ENCODE peak calls at places on chromosomes 12 and 14, in nine cellular contexts. O is endothelial cell, P is neural crest cell, N is neural progenitor cell, A is epithelial cell of esophagus, K is Caco-2, G is AG10803, J is AG04450, E is lower leg skin. Y is an unnamed sample.

GRCh38 chr12:12645485-12645884 is 33.8 kb downstream of the CREBL2 start:
- DNase-seq in E (no peak), G (peak), K (no peak), J (no peak), P (no peak), N (peak), A (peak), O (no peak), Y (no peak)

GRCh38 chr14:61277784-61278183 is 3.4 kb downstream of the TMEM30B start:
- DNase-seq in E (no peak), P (no peak), N (no peak), J (no peak), K (no peak), A (no peak), G (no peak), O (no peak), Y (no peak)

GRCh38 chr12:3670083-3670620 is 82.8 kb downstream of the CRACR2A start:
- DNase-seq in J (no peak), N (no peak), P (no peak), E (no peak), K (no peak), O (no peak), A (peak), G (no peak), Y (no peak)

GRCh38 chr14:71242237-71242748 is 335.0 kb downstream of the PCNX1 start:
- DNase-seq in A (no peak), K (no peak), O (no peak), E (peak), N (no peak), J (no peak), P (no peak), G (peak), Y (no peak)

GRCh38 chr14:103231376-103232019 is 102.5 kb upstream of the EIF5 start:
- DNase-seq in A (no peak), G (no peak), K (no peak), E (no peak), J (no peak), O (no peak), N (no peak), P (no peak), Y (no peak)

GRCh38 chr14:102931580-102932285 is 9.3 kb downstream of the AMN start:
- DNase-seq in J (no peak), E (no peak), K (no peak), A (no peak), N (no peak), O (no peak), G (no peak), P (no peak), Y (no peak)

GRCh38 chr12:9820281-9820930 is 6.9 kb upstream of the KLRF1 start:
- DNase-seq in P (no peak), K (no peak), N (no peak), O (no peak), E (no peak), G (no peak), A (no peak), J (no peak), Y (no peak)

GRCh38 chr12:52437508-52437907 is 3.3 kb upstream of the KRT75 start:
- DNase-seq in P (no peak), O (no peak), A (no peak), J (no peak), N (no peak), K (no peak), E (no peak), G (no peak), Y (no peak)

GRCh38 chr12:75561921-75562320 is 50.5 kb upstream of the KRR1 start:
- DNase-seq in E (no peak), K (no peak), G (no peak), O (no peak), N (no peak), A (no peak), J (no peak), P (no peak), Y (no peak)

GRCh38 chr14:93970967-93971634 is 5.3 kb downstream of the ASB2 start:
- DNase-seq in N (no peak), A (no peak), P (no peak), J (no peak), G (no peak), E (no peak), K (no peak), O (no peak), Y (no peak)

GRCh38 chr14:94805726-94806288 is 35.9 kb upstream of the GSC start:
- DNase-seq in J (no peak), G (peak), A (no peak), P (no peak), N (peak), E (no peak), K (no peak), O (no peak), Y (no peak)

GRCh38 chr12:98013560-98013959 is 501.8 kb upstream of the TMPO start:
- DNase-seq in A (no peak), O (no peak), E (no peak), N (no peak), K (no peak), G (no peak), J (no peak), P (no peak), Y (no peak)

GRCh38 chr12:65171073-65171472 is 1.7 kb downstream of the LEMD3 start:
- DNase-seq in P (no peak), O (no peak), J (no peak), G (no peak), N (no peak), E (no peak), A (peak), K (no peak), Y (no peak)

GRCh38 chr12:5187136-5187535 is 143.5 kb downstream of the KCNA5 start:
- DNase-seq in K (no peak), P (no peak), O (no peak), A (no peak), N (no peak), J (no peak), E (no peak), G (no peak), Y (no peak)

GRCh38 chr12:114918535-114919233 is 234.7 kb upstream of the TBX3 start:
- DNase-seq in O (no peak), N (no peak), P (no peak), E (no peak), A (peak), K (peak), G (peak), J (no peak), Y (no peak)

GRCh38 chr12:22042981-22043669 is 2.9 kb upstream of the CMAS start:
- DNase-seq in O (no peak), K (no peak), P (no peak), J (peak), E (no peak), N (no peak), A (peak), G (peak), Y (no peak)

GRCh38 chr12:95083938-95084337 is 10.5 kb upstream of the NR2C1 start:
- DNase-seq in P (peak), J (peak), E (no peak), K (peak), G (peak), N (peak), O (peak), A (no peak), Y (no peak)

GRCh38 chr12:93042283-93042682 is 113.2 kb upstream of the EEA1 start:
- DNase-seq in E (no peak), K (peak), O (no peak), N (no peak), A (no peak), P (no peak), G (no peak), J (no peak), Y (no peak)

GRCh38 chr12:123580772-123581171 is 3.6 kb upstream of the TMED2 start:
- DNase-seq in E (no peak), G (no peak), A (no peak), K (no peak), J (no peak), O (no peak), N (no peak), P (no peak), Y (no peak)

GRCh38 chr12:52126050-52126604 is 46.6 kb downstream of the SMIM41 start:
- DNase-seq in P (no peak), E (no peak), K (no peak), O (no peak), J (no peak), G (no peak), A (no peak), N (no peak), Y (no peak)

GRCh38 chr12:52701281-52701680 is 2.0 kb downstream of the KRT77 start:
- DNase-seq in N (no peak), J (no peak), A (no peak), E (no peak), P (no peak), K (no peak), O (no peak), G (no peak), Y (no peak)

GRCh38 chr12:57063991-57064725 is 14.2 kb upstream of the MYO1A start:
- DNase-seq in P (no peak), J (no peak), N (no peak), A (no peak), K (no peak), E (no peak), G (no peak), O (no peak), Y (no peak)

GRCh38 chr12:65005716-65006115 is 115.4 kb downstream of the WIF1 start:
- DNase-seq in P (no peak), G (no peak), K (no peak), E (no peak), O (no peak), N (no peak), A (no peak), J (no peak), Y (no peak)

GRCh38 chr14:20469890-20470858 is 968 bp downstream of the PNP start:
- DNase-seq in A (peak), P (no peak), J (no peak), N (peak), G (peak), O (peak), E (peak), K (peak), Y (no peak)

GRCh38 chr14:63632932-63633514 is 8.6 kb downstream of the WDR89 start:
- DNase-seq in A (peak), N (no peak), G (peak), K (no peak), P (no peak), O (no peak), E (no peak), J (no peak), Y (no peak)
- TF ChIP-seq CTCF in A (peak), N (peak), G (peak), K (peak), P (peak), O (peak), E (no peak), J (peak), Y (peak)

DNA sequence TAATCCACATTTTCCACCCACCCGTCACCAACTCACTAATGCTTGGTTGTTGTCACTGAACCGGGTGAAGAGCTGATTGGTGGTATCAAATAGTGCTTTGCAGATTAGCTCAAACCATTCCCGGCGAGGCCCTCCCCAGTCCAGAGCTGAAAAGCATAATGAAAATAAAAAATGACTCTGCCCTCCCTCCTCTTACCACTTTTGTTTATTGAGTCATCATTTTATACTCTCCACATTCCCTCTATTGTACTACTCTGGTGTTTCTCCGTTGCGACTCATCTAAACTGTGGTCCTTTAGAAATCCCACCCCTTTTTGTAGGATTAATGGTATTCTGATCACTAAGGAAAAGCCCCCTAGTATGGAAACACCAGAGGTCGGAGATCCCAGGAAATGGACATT is 42.2 kb downstream of the AREL1 start:
- DNase-seq in E (no peak), K (no peak), A (no peak), G (no peak), O (no peak), P (no peak), J (no peak), N (no peak), Y (no peak)
- TF ChIP-seq CTCF in E (no peak), K (no peak), A (no peak), G (no peak), O (no peak), P (no peak), J (no peak), N (no peak), Y (no peak)

DNA sequence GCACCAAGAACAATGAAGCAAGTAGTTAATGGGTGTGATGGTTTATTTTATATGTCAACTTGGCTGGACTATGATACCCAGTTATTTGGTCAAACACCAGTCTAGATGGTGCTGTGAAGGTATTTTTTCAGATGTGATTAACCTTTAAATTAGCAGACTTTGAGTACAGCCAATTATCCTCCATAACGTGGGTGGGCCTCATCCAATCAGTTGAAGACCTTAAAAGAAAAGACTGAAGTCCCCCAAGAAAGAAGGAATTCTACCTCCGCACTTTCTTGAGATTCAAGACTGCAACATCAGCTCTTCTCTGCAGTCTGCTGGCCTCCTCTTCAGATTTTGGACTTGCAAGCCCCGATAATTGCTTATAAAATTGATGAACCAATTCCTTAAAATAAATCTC is 47.5 kb downstream of the CD163L1 start:
- DNase-seq in J (no peak), G (no peak), A (no peak), P (no peak), K (no peak), E (no peak), O (no peak), N (no peak), Y (no peak)
- TF ChIP-seq CTCF in J (no peak), G (no peak), A (no peak), P (no peak), K (no peak), E (no peak), O (no peak), N (no peak), Y (no peak)

GRCh38 chr14:49895480-49895879 is 2.6 kb downstream of the ARF6 start:
- DNase-seq in G (no peak), J (no peak), A (peak), N (no peak), E (no peak), K (no peak), O (no peak), P (no peak), Y (no peak)

GRCh38 chr14:49893309-49894213 is 679 bp downstream of the ARF6 start:
- DNase-seq in N (peak), P (no peak), K (peak), A (peak), E (peak), J (no peak), G (peak), O (peak), Y (peak)

GRCh38 chr14:49892636-49893308 is at the start of gene ARF6:
- DNase-seq in O (peak), A (peak), K (peak), N (peak), G (peak), E (peak), J (peak), P (peak), Y (peak)

GRCh38 chr14:49888293-49888692 is 4.6 kb upstream of the ARF6 start:
- DNase-seq in N (no peak), P (no peak), E (no peak), K (no peak), G (no peak), A (no peak), O (no peak), J (no peak), Y (no peak)

GRCh38 chr14:49892301-49892635 is 614 bp upstream of the ARF6 start:
- DNase-seq in A (peak), O (no peak), J (peak), P (no peak), K (peak), G (peak), E (peak), N (no peak), Y (no peak)
- TF ChIP-seq CTCF in A (no peak), O (no peak), J (no peak), P (no peak), K (no peak), G (no peak), E (no peak), N (no peak), Y (no peak)

GRCh38 chr12:102299731-102300130 is 102.1 kb upstream of the PMCH start:
- DNase-seq in A (no peak), N (no peak), K (no peak), E (no peak), P (no peak), G (peak), O (no peak), J (no peak), Y (no peak)

GRCh38 chr12:102302553-102302952 is 104.9 kb upstream of the PMCH start:
- DNase-seq in G (no peak), O (no peak), N (no peak), P (no peak), J (no peak), E (no peak), A (peak), K (no peak), Y (no peak)

GRCh38 chr12:102298022-102298421 is 100.4 kb upstream of the PMCH start:
- DNase-seq in O (no peak), J (no peak), N (no peak), A (peak), G (peak), K (no peak), E (no peak), P (no peak), Y (no peak)

GRCh38 chr12:102301547-102301946 is 103.9 kb upstream of the PMCH start:
- DNase-seq in O (no peak), J (no peak), N (no peak), E (no peak), A (no peak), G (no peak), P (no peak), K (no peak), Y (no peak)

DNA sequence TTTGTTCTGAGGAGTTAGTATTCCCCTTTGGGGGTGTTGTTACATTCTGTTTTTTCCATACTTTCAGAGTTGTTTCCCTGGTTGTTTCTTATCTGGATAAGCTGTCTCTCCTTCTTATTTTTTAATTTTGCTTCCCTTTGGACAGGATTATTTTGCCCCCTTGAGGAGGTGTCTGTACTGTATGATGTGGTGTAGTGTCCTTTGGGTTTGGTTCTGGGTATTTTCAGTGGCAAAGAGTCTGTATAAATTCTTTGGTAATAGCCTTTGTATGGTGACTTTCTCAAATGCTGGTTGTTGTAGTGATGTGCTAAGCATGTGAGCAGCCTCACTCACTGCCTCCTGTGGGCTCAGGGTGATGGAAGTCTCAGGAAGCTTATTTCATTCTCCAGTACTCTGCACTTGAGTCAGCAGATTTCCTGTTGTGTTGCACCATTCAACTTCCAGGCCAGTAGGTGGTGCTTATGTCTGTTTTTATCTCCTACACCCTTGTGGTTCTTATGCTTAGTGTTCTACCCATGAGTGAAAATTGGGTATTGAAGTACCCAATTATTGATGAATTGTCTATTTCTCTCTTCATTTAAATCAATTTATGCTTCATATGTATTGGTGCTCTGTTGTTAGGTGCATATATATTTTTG is 103.3 kb upstream of the PMCH start:
- DNase-seq in A (peak), O (peak), P (no peak), E (no peak), N (peak), K (peak), J (no peak), G (peak), Y (no peak)
- TF ChIP-seq CTCF in A (peak), O (no peak), P (peak), E (no peak), N (peak), K (peak), J (peak), G (peak), Y (peak)

GRCh38 chr14:23362200-23362599 is 2.8 kb downstream of the EFS start:
- DNase-seq in G (peak), A (no peak), P (no peak), E (no peak), O (no peak), N (no peak), K (no peak), J (no peak), Y (no peak)
- TF ChIP-seq CTCF in G (peak), A (no peak), P (peak), E (no peak), O (no peak), N (peak), K (no peak), J (peak), Y (no peak)

GRCh38 chr12:122421815-122422737 is at the start of gene CLIP1:
- DNase-seq in J (no peak), E (peak), K (peak), O (peak), G (peak), P (peak), N (peak), A (peak), Y (peak)
- TF ChIP-seq CTCF in J (peak), E (no peak), K (peak), O (peak), G (peak), P (peak), N (peak), A (peak), Y (peak)

Y was measured in progenitor cell of endocrine pancreas.